ENCODE peak calls at places on chromosomes 12 and 14, in five cellular contexts. D, M, T, I and K are unnamed samples.
A peak's percentile ranks its signal among the peaks of the same experiment; 100 is the strongest.

GRCh38 chr14:73651005-73651404 is 6.2 kb downstream of the DNAL1 start:
- DNase-seq in D (no peak), M (no peak), T (no peak), I (no peak), K (no peak)

GRCh38 chr14:93009471-93010117 is 86.6 kb downstream of the CHGA start:
- DNase-seq in D (no peak), M (no peak), T (peak; percentile 93), I (no peak), K (no peak)

GRCh38 chr14:24132061-24132685 is 1.7 kb downstream of the FITM1 start:
- DNase-seq in D (peak; percentile 66), M (no peak), T (no peak), I (no peak), K (no peak)

GRCh38 chr12:53991077-53991460 is 6.1 kb downstream of the HOXC10 start:
- DNase-seq in D (peak; percentile 82), M (no peak), T (no peak), I (no peak), K (peak; percentile 30)

GRCh38 chr12:82688035-82688501 is 1.4 kb downstream of the TMTC2 start:
- DNase-seq in D (peak; percentile 18), M (peak; percentile 36), T (no peak), I (no peak), K (peak; percentile 39)

GRCh38 chr12:56115329-56115728 is 1.1 kb upstream of the RPL41 start:
- DNase-seq in D (peak; percentile 20), M (peak; percentile 57), T (no peak), I (no peak), K (peak; percentile 51)

GRCh38 chr12:67320614-67321305 is 51.6 kb downstream of the CAND1 start:
- DNase-seq in D (peak; percentile 87), M (no peak), T (no peak), I (no peak), K (no peak)

GRCh38 chr12:28578361-28578760 is 388.1 kb downstream of the CCDC91 start:
- DNase-seq in D (no peak), M (peak; percentile 55), T (no peak), I (no peak), K (peak; percentile 36)

GRCh38 chr14:76352639-76353281 is 23.2 kb upstream of the ESRRB start:
- DNase-seq in D (peak; percentile 41), M (peak; percentile 74), T (peak; percentile 34), I (peak; percentile 49), K (peak; percentile 44)

GRCh38 chr14:96653597-96653996 is 143.6 kb upstream of the VRK1 start:
- DNase-seq in D (no peak), M (no peak), T (no peak), I (no peak), K (no peak)

GRCh38 chr12:2507811-2508210 is 287.0 kb upstream of the FKBP4 start:
- DNase-seq in D (no peak), M (no peak), T (no peak), I (no peak), K (no peak)

GRCh38 chr12:4441355-4442330 is 4.0 kb downstream of the FGF6 start:
- DNase-seq in D (no peak), M (no peak), T (no peak), I (no peak), K (no peak)

GRCh38 chr12:46693518-46693917 is 132.3 kb downstream of the SLC38A4 start:
- DNase-seq in D (no peak), M (no peak), T (no peak), I (no peak), K (no peak)

GRCh38 chr14:74140374-74140850 is 55.7 kb downstream of the LIN52 start:
- DNase-seq in D (no peak), M (no peak), T (peak; percentile 10), I (no peak), K (peak; percentile 30)